ENCODE peak calls at places on chromosome 3, in five cellular contexts. E is right atrium auricular region, C is left ventricle myocardium inferior, B is endothelial cell of umbilical vein, R is Peyer's patch. L is an unnamed sample. For H3K36me3, the result is how much of the 10 kb centered on the place peaks cover.

GRCh38 chr3:40381904-40382616 is 4.9 kb upstream of the ENTPD3 start:
- DNase-seq in E (no peak), C (no peak), B (no peak), R (no peak), L (no peak)

GRCh38 chr3:58132850-58133249 is 77.9 kb downstream of the DNASE1L3 start:
- DNase-seq in E (no peak), C (no peak), B (no peak), R (no peak), L (no peak)

GRCh38 chr3:64541803-64542202 is 146.0 kb downstream of the ADAMTS9 start:
- DNase-seq in E (no peak), C (no peak), B (no peak), R (no peak), L (no peak)

GRCh38 chr3:142394921-142395622 is 52.8 kb downstream of the XRN1 start:
- DNase-seq in E (no peak), C (no peak), B (no peak), R (no peak), L (no peak)

GRCh38 chr3:137792633-137793271 is 28.6 kb downstream of the SOX14 start:
- DNase-seq in E (no peak), C (no peak), B (no peak), R (no peak), L (no peak)

GRCh38 chr3:10339376-10339955 is 18.6 kb upstream of the SEC13 start:
- DNase-seq in E (no peak), C (peak), B (no peak), R (no peak), L (peak)

GRCh38 chr3:171157286-171157685 is 130.8 kb upstream of the SLC2A2 start:
- DNase-seq in E (no peak), C (peak), B (no peak), R (no peak), L (peak)

GRCh38 chr3:33578325-33579180 is 138.3 kb upstream of the UBP1 start:
- DNase-seq in E (no peak), C (no peak), B (peak), R (no peak), L (no peak)

GRCh38 chr3:171986755-171987535 is 52.4 kb upstream of the FNDC3B start:
- DNase-seq in E (no peak), C (no peak), B (no peak), R (no peak), L (no peak)

GRCh38 chr3:30693470-30694120 is 87.2 kb downstream of the TGFBR2 start:
- DNase-seq in E (no peak), C (no peak), B (peak), R (no peak), L (no peak)

GRCh38 chr3:30691249-30691880 is 85.0 kb downstream of the TGFBR2 start:
- DNase-seq in E (no peak), C (no peak), B (peak), R (no peak), L (no peak)

GRCh38 chr3:30691944-30692343 is 85.5 kb downstream of the TGFBR2 start:
- DNase-seq in E (no peak), C (no peak), B (no peak), R (no peak), L (no peak)

GRCh38 chr3:30694148-30694547 is 87.7 kb downstream of the TGFBR2 start:
- DNase-seq in E (no peak), C (no peak), B (no peak), R (no peak), L (no peak)

GRCh38 chr3:30692498-30693130 is 86.2 kb downstream of the TGFBR2 start:
- DNase-seq in E (no peak), C (no peak), B (no peak), R (no peak), L (no peak)
- H3K36me3 ChIP-seq in E (half or more), C (half or more), B (under half), R (under half), L (under half)

GRCh38 chr3:108552267-108553159 is 36.7 kb downstream of the CIP2A start:
- DNase-seq in E (no peak), C (no peak), B (peak), R (no peak), L (no peak)

GRCh38 chr3:108554233-108554632 is 35.0 kb downstream of the CIP2A start:
- DNase-seq in E (no peak), C (no peak), B (no peak), R (no peak), L (no peak)

GRCh38 chr3:108554913-108555571 is 34.2 kb downstream of the CIP2A start:
- DNase-seq in E (no peak), C (no peak), B (no peak), R (no peak), L (no peak)

DNA sequence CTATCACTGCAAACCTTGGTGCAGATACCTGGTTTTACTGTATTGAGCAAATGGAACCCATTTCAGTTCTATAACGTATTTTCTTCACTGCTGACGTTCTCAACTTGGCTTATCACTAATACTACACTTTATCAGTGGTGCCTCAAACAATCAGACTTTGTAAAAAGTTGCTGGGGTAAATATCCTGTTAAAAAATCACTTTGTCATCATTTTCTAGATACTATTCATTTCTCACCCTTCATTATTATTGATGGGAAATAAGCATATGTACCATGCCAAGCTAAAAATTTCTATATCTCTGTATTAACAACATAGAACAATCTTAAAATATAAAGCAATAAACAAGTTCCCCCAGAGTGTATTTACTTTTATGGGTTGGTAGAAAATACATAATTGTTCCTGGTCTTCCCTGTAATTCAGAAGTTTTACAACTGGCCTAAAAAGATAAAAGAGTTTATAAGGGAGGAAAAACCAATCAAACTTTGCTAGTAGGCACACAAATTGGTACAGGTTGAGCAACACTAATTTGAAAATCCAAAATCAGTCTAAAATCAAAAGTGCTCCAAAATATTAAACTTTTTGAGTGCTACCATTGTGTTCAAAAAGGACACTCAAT is 33.2 kb downstream of the CIP2A start:
- DNase-seq in E (no peak), C (no peak), B (no peak), R (no peak), L (no peak)
- H3K36me3 ChIP-seq in E (under half), C (under half), B (under half), R (under half), L (under half)

GRCh38 chr3:100720423-100720822 is 11.1 kb downstream of the TFG start:
- DNase-seq in E (no peak), C (no peak), B (no peak), R (no peak), L (no peak)
- H3K36me3 ChIP-seq in E (under half), C (half or more), B (under half), R (half or more), L (half or more)

GRCh38 chr3:197957775-197958103 is 2.3 kb upstream of the LMLN start:
- DNase-seq in E (no peak), C (no peak), B (no peak), R (no peak), L (no peak)

GRCh38 chr3:197953881-197954280 is 3.9 kb downstream of the RPL35A start:
- DNase-seq in E (no peak), C (no peak), B (peak), R (no peak), L (no peak)

GRCh38 chr3:197958346-197958745 is 1.7 kb upstream of the LMLN start:
- DNase-seq in E (no peak), C (no peak), B (no peak), R (no peak), L (no peak)

GRCh38 chr3:197956626-197956988 is 3.4 kb upstream of the LMLN start:
- DNase-seq in E (no peak), C (no peak), B (no peak), R (no peak), L (no peak)

DNA sequence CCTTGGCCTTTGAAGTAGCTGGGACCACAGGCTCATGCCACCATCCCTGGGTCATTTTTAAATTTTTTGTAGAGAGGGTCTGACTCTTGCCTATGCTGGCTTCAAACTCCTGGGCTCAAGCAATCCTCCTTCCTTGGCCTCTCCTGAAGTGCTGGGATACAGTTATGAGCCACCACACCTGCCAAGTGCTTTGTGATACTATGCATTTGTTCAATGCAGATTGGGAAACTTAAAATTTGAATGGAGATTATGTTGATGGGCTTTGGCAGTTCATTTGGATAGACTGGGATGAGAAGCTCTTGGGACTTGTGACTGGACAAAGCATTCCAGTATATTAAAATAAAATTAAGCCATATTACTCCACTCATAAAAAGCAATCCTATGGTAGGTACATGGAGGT is 3.9 kb upstream of the LMLN start:
- DNase-seq in E (no peak), C (no peak), B (no peak), R (no peak), L (no peak)
- H3K36me3 ChIP-seq in E (half or more), C (half or more), B (under half), R (half or more), L (under half)

L was measured in psoas muscle.